ENCODE peak calls at places on chromosomes 5 and 9, in seven cellular contexts. T is A549, K is body of pancreas, R is transverse colon, L is gastrocnemius medialis, P is testis, G is Peyer's patch. S is an unnamed sample.

GRCh38 chr9:96398582-96399334 is 15.2 kb upstream of the SLC35D2 start:
- DNase-seq in T (no peak), K (no peak), R (no peak), L (no peak), P (no peak), G (peak), S (no peak)

GRCh38 chr9:131609116-131609830 is 64.0 kb downstream of the PRRT1B start:
- DNase-seq in T (no peak), K (peak), R (no peak), L (no peak), P (peak), G (no peak), S (peak)

GRCh38 chr5:178624626-178625546 is 2.0 kb downstream of the CLK4 start:
- DNase-seq in T (no peak), K (no peak), R (no peak), L (no peak), P (no peak), G (no peak), S (no peak)

GRCh38 chr9:111928342-111928720 is 31.7 kb downstream of the UGCG start:
- DNase-seq in T (no peak), K (no peak), R (no peak), L (no peak), P (no peak), G (no peak), S (no peak)

GRCh38 chr5:149765932-149766331 is 35.8 kb downstream of the PPARGC1B start:
- DNase-seq in T (peak), K (no peak), R (no peak), L (no peak), P (no peak), G (no peak), S (no peak)

GRCh38 chr5:75660678-75661465 is 49.6 kb downstream of the ANKDD1B start:
- DNase-seq in T (no peak), K (no peak), R (no peak), L (no peak), P (no peak), G (no peak), S (no peak)

GRCh38 chr9:4738866-4739586 is 2.0 kb downstream of the AK3 start:
- DNase-seq in T (no peak), K (no peak), R (no peak), L (no peak), P (no peak), G (no peak), S (no peak)

GRCh38 chr9:125759812-125760134 is 12.6 kb downstream of the PBX3 start:
- DNase-seq in T (no peak), K (no peak), R (no peak), L (no peak), P (no peak), G (no peak), S (no peak)

GRCh38 chr9:125748511-125749099 is 1.4 kb downstream of the PBX3 start:
- DNase-seq in T (no peak), K (no peak), R (no peak), L (no peak), P (peak), G (no peak), S (no peak)

GRCh38 chr5:394671-395155 is 48.3 kb upstream of the EXOC3 start:
- DNase-seq in T (no peak), K (no peak), R (no peak), L (no peak), P (no peak), G (peak), S (no peak)

GRCh38 chr5:88722546-88722945 is 160.4 kb downstream of the MEF2C start:
- DNase-seq in T (no peak), K (no peak), R (no peak), L (no peak), P (no peak), G (no peak), S (no peak)
- H3K4me3 ChIP-seq in T (no peak), K (no peak), R (no peak), L (no peak), P (no peak), G (no peak), S (no peak)

DNA sequence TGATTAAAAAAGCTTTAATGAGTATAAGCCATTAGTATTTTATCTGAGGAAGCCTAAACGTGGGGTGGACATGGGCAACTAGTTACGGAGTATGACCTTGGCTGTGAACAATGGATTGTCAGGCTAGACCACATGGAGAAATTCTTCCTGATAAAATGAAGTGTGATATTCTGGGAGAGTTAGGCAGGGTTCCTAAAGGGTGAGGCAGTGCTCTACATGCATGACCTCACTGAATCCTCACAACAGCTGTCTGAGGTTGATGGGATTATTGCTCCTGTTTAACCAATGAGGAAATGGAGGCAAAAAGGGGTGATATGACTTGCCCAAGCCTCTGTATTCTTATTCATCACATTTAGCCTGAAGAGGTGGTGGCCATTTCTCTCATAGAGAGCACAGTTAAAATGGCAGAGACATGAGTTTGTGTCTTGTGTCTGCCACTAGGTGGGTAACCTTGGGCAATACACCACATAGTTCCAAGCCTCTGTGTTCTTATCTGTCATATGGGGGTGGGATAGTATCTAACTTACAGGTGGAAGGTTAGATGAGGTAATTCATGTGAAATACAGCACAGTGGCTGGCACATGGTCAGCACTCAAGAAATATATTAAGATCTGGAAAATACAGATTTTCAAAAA is 96.1 kb upstream of the NR3C1 start:
- DNase-seq in T (peak), K (no peak), R (no peak), L (no peak), P (no peak), G (no peak), S (no peak)
- TF ChIP-seq CTCF in T (no peak), K (no peak), R (no peak), L (no peak), P (no peak), G (no peak), S (no peak)

GRCh38 chr9:6008169-6008979 is 7.0 kb downstream of the RANBP6 start:
- DNase-seq in T (peak), K (peak), R (peak), L (peak), P (peak), G (peak), S (peak)
- TF ChIP-seq POLR2A in T (no peak), K (peak), R (peak), L (peak), P (no peak), G (no peak), S (peak)

GRCh38 chr5:54018438-54018837 is 291.9 kb downstream of the ARL15 start:
- DNase-seq in T (no peak), K (no peak), R (no peak), L (no peak), P (no peak), G (no peak), S (no peak)
- H3K4me3 ChIP-seq in T (no peak), K (no peak), R (no peak), L (no peak), P (no peak), G (no peak), S (no peak)